ENCODE peak calls at places on chromosomes 5 and 9, in seven cellular contexts. K is GM23248, U is MM.1S, L is GM23338, Q is HepG2, J is PC-3, W is A673. R is an unnamed sample.

GRCh38 chr5:111859533-111860270 is 102.7 kb upstream of the NREP start:
- DNase-seq in K (peak; percentile 86), U (no peak), L (no peak), Q (no peak), J (peak; percentile 9), W (peak; percentile 9), R (no peak)

GRCh38 chr9:126384926-126385325 is 58.3 kb downstream of the MVB12B start:
- DNase-seq in K (no peak), U (no peak), L (no peak), Q (no peak), J (no peak), W (no peak), R (no peak)

GRCh38 chr5:14424011-14424685 is 157.4 kb upstream of the OTULINL start:
- DNase-seq in K (no peak), U (no peak), L (no peak), Q (no peak), J (no peak), W (no peak), R (no peak)

GRCh38 chr5:2740051-2740848 is 11.2 kb downstream of the IRX2 start:
- DNase-seq in K (peak; percentile 63), U (no peak), L (peak; percentile 49), Q (no peak), J (no peak), W (no peak), R (no peak)

GRCh38 chr5:71810456-71811181 is 91.5 kb downstream of the CARTPT start:
- DNase-seq in K (no peak), U (no peak), L (no peak), Q (no peak), J (no peak), W (no peak), R (no peak)

GRCh38 chr9:4196376-4196775 is 103.5 kb downstream of the GLIS3 start:
- DNase-seq in K (no peak), U (no peak), L (no peak), Q (no peak), J (no peak), W (no peak), R (no peak)

GRCh38 chr5:168765220-168766037 is 186.3 kb upstream of the PANK3 start:
- DNase-seq in K (peak; percentile 77), U (no peak), L (no peak), Q (no peak), J (no peak), W (peak; percentile 35), R (no peak)

GRCh38 chr9:96417610-96418073 is 528 bp downstream of the ZNF367 start:
- DNase-seq in K (peak; percentile 59), U (no peak), L (no peak), Q (no peak), J (no peak), W (no peak), R (no peak)

GRCh38 chr5:119327018-119327417 is 28.8 kb upstream of the TNFAIP8 start:
- DNase-seq in K (peak; percentile 60), U (no peak), L (no peak), Q (no peak), J (no peak), W (no peak), R (no peak)

GRCh38 chr9:114046876-114047275 is 31.2 kb downstream of the AMBP start:
- DNase-seq in K (peak; percentile 23), U (no peak), L (no peak), Q (no peak), J (peak; percentile 33), W (no peak), R (no peak)

GRCh38 chr9:133522073-133522910 is 2.5 kb downstream of the MYMK start:
- DNase-seq in K (no peak), U (no peak), L (no peak), Q (no peak), J (no peak), W (no peak), R (no peak)

GRCh38 chr9:133523096-133523495 is 1.7 kb downstream of the MYMK start:
- DNase-seq in K (no peak), U (no peak), L (no peak), Q (no peak), J (no peak), W (no peak), R (no peak)

GRCh38 chr9:133519693-133520092 is 5.1 kb downstream of the MYMK start:
- DNase-seq in K (peak; percentile 52), U (no peak), L (no peak), Q (no peak), J (peak; percentile 5), W (no peak), R (no peak)

GRCh38 chr9:133520121-133520835 is 4.5 kb downstream of the MYMK start:
- DNase-seq in K (no peak), U (no peak), L (no peak), Q (no peak), J (no peak), W (no peak), R (no peak)

DNA sequence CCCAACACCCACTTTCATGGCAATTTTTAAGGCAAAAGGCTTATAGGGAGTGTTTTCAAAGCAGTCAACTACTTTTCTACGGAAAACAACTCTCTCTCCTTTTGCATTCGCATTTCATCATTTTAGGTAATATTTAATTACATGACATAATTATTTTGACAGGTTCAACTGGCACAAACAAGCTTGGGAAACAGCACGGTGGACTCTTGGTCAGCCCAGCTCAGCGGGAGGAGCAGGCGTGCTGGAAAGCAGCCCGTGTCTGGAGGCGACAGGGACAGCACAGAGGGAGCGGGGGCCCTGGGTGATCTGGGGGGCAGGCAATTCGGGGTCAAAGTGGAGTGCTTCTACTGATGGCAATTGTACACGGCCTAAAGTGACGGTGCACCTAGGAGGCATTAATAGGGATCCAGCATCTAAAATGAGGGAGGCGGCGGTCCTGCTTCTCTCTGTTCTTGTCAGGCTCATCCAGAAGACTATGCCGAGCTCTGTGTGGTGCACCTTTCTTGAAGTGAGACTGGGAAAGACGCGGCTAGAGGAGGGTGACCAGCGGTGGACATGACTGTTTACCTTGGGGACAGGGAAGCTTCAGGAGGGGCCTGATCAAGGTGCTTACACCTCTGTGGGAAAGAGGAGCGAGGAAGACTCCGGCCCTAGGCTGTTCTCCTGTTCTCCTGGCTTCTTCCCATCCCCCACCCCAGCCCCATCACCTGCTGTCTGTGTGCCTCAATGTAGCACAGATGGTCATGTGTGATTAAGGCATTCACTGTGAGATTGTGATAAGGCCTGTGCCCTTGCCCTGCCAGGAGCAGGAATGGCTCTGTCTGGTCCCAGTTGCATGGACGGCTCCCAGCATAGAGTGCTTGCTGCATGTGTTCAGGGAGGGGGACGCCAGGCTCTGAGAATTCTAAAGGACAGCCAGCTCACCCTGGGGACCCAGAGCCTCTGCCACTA is 3.4 kb downstream of the MYMK start:
- DNase-seq in K (no peak), U (no peak), L (no peak), Q (peak; percentile 49), J (no peak), W (no peak), R (no peak)
- TF ChIP-seq EZH2 in K (no peak), U (no peak), L (no peak), Q (no peak), J (no peak), W (no peak), R (no peak)

GRCh38 chr5:150116667-150117395 is 30.5 kb upstream of the CSF1R start:
- DNase-seq in K (peak; percentile 80), U (no peak), L (no peak), Q (no peak), J (peak; percentile 48), W (no peak), R (no peak)
- H3K36me3 ChIP-seq in K (peaks cover 14% of the 10 kb centered on the region), U (no peaks in the 10 kb centered on the region), L (no peaks in the 10 kb centered on the region), Q (no peaks in the 10 kb centered on the region), J (no peaks in the 10 kb centered on the region), W (peaks cover 7% of the 10 kb centered on the region), R (no peaks in the 10 kb centered on the region)

DNA sequence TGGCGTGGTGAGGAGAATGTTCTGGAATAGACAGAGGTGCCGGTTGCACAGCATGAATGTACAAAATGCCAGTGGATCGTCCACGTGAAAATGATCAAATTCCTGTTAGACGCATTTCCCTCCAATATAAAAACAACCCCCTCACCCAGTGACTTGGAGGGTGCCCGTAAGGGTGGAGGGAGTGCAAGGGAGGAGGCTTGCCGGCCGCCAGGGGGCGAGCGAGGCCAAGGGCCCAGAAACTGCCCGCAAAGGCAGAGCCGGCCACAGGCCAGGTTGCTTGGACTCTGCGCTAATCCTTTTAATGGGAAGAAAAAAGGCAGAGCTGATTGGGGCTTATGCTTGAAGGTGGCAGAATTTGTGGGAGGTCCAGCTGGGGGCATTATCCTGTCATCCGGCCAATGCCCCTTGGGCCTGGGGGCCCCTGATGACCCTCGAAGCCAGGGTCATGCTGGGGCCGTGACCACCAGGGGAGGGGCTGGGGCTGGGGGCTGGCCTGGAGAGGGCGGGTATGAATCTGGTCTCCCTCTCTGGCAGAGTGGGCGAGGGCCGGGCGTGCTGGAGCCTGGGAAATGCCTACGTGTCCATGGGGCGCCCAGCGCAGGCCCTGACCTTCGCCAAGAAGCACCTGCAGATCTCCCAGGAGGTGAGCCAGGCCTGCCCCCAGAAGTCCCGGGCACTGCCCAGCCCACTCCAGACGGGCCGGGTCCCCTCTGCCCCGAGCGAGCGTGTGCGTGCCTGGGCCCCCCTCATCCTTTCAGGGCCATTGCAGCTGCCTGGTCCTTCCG is 12.0 kb downstream of the GPSM1 start:
- DNase-seq in K (peak; percentile 64), U (peak; percentile 55), L (peak; percentile 90), Q (peak; percentile 62), J (peak; percentile 56), W (no peak), R (no peak)
- H3K27ac ChIP-seq in K (no peak overlapping the region), U (no peak overlapping the region), L (peak overlapping the region; percentile 50), Q (no peak overlapping the region), J (no peak overlapping the region), W (no peak overlapping the region), R (no peak overlapping the region)

GRCh38 chr5:50666261-50667078 is at the start of gene PARP8:
- DNase-seq in K (peak; percentile 62), U (peak; percentile 55), L (peak; percentile 81), Q (no peak), J (no peak), W (peak; percentile 62), R (no peak)

GRCh38 chr5:50667079-50667652 is 729 bp downstream of the PARP8 start:
- DNase-seq in K (peak; percentile 75), U (no peak), L (peak; percentile 76), Q (no peak), J (no peak), W (peak; percentile 71), R (no peak)

GRCh38 chr5:50665091-50665490 is 1.3 kb upstream of the PARP8 start:
- DNase-seq in K (no peak), U (no peak), L (no peak), Q (no peak), J (no peak), W (no peak), R (no peak)

GRCh38 chr5:50663636-50664035 is 2.8 kb upstream of the PARP8 start:
- DNase-seq in K (no peak), U (no peak), L (no peak), Q (no peak), J (no peak), W (no peak), R (no peak)

DNA sequence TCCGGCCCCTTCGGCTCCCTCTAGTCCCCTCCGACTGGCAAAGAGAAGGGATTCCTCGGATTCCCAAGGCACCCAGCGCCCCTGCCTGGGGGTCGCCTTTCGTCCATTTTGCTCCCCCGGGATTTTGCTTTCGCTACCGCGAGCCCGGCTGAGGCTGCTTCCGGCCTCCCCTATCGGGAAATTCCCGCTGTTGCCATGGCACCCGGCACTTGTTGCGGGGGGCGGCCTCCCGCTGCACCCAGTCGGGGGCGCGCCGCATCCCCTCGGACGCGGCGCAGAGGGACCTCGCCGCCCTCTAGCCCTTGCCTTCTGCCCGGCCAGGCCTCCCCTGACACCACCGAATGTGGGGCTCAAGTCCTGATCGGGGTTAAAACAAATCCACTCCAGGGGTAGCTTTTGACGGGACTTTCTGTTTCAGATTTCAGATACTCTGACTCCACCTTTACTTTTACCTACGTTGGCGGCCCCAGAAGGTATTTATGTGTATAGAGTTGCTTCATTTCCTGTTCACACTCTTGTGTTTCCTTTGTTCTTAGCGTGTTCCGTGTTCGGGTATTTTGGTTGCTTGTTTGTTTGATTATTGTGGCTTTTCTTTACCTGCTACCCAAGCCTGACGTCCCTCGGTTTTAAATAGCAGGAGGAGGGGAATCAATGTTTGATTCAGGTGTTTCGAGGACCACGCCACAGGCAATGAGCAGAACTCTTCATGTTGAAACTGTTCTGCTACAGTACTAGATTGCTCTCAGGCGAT is 1.4 kb downstream of the PARP8 start:
- DNase-seq in K (peak; percentile 71), U (peak; percentile 90), L (peak; percentile 92), Q (no peak), J (no peak), W (peak; percentile 77), R (no peak)
- TF ChIP-seq EZH2 in K (no peak), U (no peak), L (no peak), Q (no peak), J (no peak), W (no peak), R (no peak)

R was measured in SK-N-MC.